ENCODE peak calls at places on chromosome 12, in eight cellular contexts. O, L, W, J, H, E, D and V are unnamed samples.

GRCh38 chr12:120439646-120440247 is 1.8 kb downstream of the COX6A1 start:
- DNase-seq in O (peak), L (peak), W (peak), J (peak), H (peak), E (no peak), D (no peak), V (no peak)

GRCh38 chr12:110689002-110689600 is at the start of gene HVCN1:
- DNase-seq in O (no peak), L (peak), W (peak), J (peak), H (no peak), E (peak), D (no peak), V (no peak)

GRCh38 chr12:15558915-15559528 is 230.2 kb downstream of the EPS8 start:
- DNase-seq in O (no peak), L (no peak), W (no peak), J (no peak), H (no peak), E (no peak), D (no peak), V (no peak)

GRCh38 chr12:104201238-104202001 is 14.2 kb upstream of the TXNRD1 start:
- DNase-seq in O (peak), L (peak), W (peak), J (peak), H (peak), E (no peak), D (no peak), V (no peak)

GRCh38 chr12:66014818-66015217 is 115.7 kb downstream of the LLPH start:
- DNase-seq in O (peak), L (no peak), W (no peak), J (no peak), H (no peak), E (no peak), D (no peak), V (no peak)

GRCh38 chr12:79251356-79251755 is 386.8 kb downstream of the SYT1 start:
- DNase-seq in O (no peak), L (no peak), W (no peak), J (no peak), H (no peak), E (no peak), D (no peak), V (no peak)

GRCh38 chr12:122844366-122844971 is 9.2 kb downstream of the HIP1R start:
- DNase-seq in O (no peak), L (no peak), W (no peak), J (no peak), H (no peak), E (no peak), D (no peak), V (no peak)

GRCh38 chr12:116551952-116552749 is 7.0 kb upstream of the MAP1LC3B2 start:
- DNase-seq in O (no peak), L (no peak), W (no peak), J (no peak), H (peak), E (peak), D (no peak), V (no peak)

GRCh38 chr12:53098354-53098981 is 1.0 kb downstream of the IGFBP6 start:
- DNase-seq in O (no peak), L (no peak), W (peak), J (peak), H (peak), E (peak), D (no peak), V (no peak)

GRCh38 chr12:31896514-31897039 is 62.6 kb upstream of the RESF1 start:
- DNase-seq in O (no peak), L (peak), W (peak), J (peak), H (no peak), E (no peak), D (no peak), V (no peak)

GRCh38 chr12:68899251-68899771 is 33.7 kb downstream of the CPM start:
- DNase-seq in O (peak), L (no peak), W (peak), J (peak), H (peak), E (no peak), D (no peak), V (no peak)

GRCh38 chr12:95802482-95803264 is 12.1 kb upstream of the NTN4 start:
- DNase-seq in O (peak), L (no peak), W (peak), J (no peak), H (peak), E (no peak), D (no peak), V (peak)

GRCh38 chr12:121767525-121768016 is 25.9 kb downstream of the RHOF start:
- DNase-seq in O (no peak), L (no peak), W (no peak), J (no peak), H (no peak), E (no peak), D (no peak), V (no peak)

GRCh38 chr12:130838284-130838950 is 633 bp downstream of the STX2 start:
- DNase-seq in O (peak), L (peak), W (peak), J (peak), H (no peak), E (no peak), D (no peak), V (no peak)

GRCh38 chr12:118055144-118055557 is 5.8 kb downstream of the WSB2 start:
- DNase-seq in O (peak), L (peak), W (peak), J (peak), H (no peak), E (no peak), D (no peak), V (no peak)

GRCh38 chr12:77847665-77848431 is 17.2 kb downstream of the NAV3 start:
- DNase-seq in O (no peak), L (no peak), W (no peak), J (no peak), H (peak), E (no peak), D (no peak), V (no peak)

GRCh38 chr12:46386877-46387629 is 14.5 kb upstream of the SLC38A2 start:
- DNase-seq in O (no peak), L (no peak), W (peak), J (no peak), H (no peak), E (no peak), D (no peak), V (no peak)

GRCh38 chr12:19053999-19054398 is 75.5 kb upstream of the PLEKHA5 start:
- DNase-seq in O (no peak), L (no peak), W (no peak), J (no peak), H (no peak), E (no peak), D (no peak), V (no peak)

GRCh38 chr12:2301531-2302461 is 249.0 kb downstream of the CACNA1C start:
- DNase-seq in O (no peak), L (no peak), W (no peak), J (no peak), H (no peak), E (no peak), D (no peak), V (no peak)
- TF ChIP-seq POLR2AphosphoS5 in O (no peak), L (no peak), W (no peak), J (no peak), H (no peak), E (no peak), D (no peak), V (no peak)

GRCh38 chr12:93378373-93379310 is 917 bp downstream of the NUDT4 start:
- DNase-seq in O (no peak), L (peak), W (peak), J (peak), H (no peak), E (peak), D (no peak), V (no peak)
- TF ChIP-seq POLR2A in O (no peak), L (peak), W (peak), J (no peak), H (no peak), E (no peak), D (no peak), V (peak)

GRCh38 chr12:112149596-112149995 is 24.2 kb downstream of the TRAFD1 start:
- DNase-seq in O (no peak), L (no peak), W (no peak), J (no peak), H (no peak), E (no peak), D (no peak), V (no peak)
- TF ChIP-seq POLR2AphosphoS5 in O (no peak), L (no peak), W (no peak), J (no peak), H (no peak), E (no peak), D (peak), V (no peak)

GRCh38 chr12:1593232-1594044 is 943 bp downstream of the FBXL14 start:
- DNase-seq in O (no peak), L (no peak), W (peak), J (peak), H (no peak), E (no peak), D (no peak), V (no peak)
- TF ChIP-seq POLR2A in O (no peak), L (no peak), W (peak), J (no peak), H (no peak), E (no peak), D (no peak), V (no peak)

GRCh38 chr12:105980048-105980447 is 158.7 kb downstream of the NUAK1 start:
- DNase-seq in O (no peak), L (no peak), W (no peak), J (no peak), H (no peak), E (no peak), D (no peak), V (no peak)

GRCh38 chr12:105975351-105975750 is 163.4 kb downstream of the NUAK1 start:
- DNase-seq in O (no peak), L (no peak), W (no peak), J (no peak), H (no peak), E (no peak), D (no peak), V (no peak)

GRCh38 chr12:105978686-105979085 is 160.1 kb downstream of the NUAK1 start:
- DNase-seq in O (no peak), L (no peak), W (no peak), J (no peak), H (no peak), E (no peak), D (no peak), V (no peak)

GRCh38 chr12:105978276-105978675 is 160.5 kb downstream of the NUAK1 start:
- DNase-seq in O (no peak), L (no peak), W (no peak), J (no peak), H (no peak), E (no peak), D (no peak), V (no peak)

DNA sequence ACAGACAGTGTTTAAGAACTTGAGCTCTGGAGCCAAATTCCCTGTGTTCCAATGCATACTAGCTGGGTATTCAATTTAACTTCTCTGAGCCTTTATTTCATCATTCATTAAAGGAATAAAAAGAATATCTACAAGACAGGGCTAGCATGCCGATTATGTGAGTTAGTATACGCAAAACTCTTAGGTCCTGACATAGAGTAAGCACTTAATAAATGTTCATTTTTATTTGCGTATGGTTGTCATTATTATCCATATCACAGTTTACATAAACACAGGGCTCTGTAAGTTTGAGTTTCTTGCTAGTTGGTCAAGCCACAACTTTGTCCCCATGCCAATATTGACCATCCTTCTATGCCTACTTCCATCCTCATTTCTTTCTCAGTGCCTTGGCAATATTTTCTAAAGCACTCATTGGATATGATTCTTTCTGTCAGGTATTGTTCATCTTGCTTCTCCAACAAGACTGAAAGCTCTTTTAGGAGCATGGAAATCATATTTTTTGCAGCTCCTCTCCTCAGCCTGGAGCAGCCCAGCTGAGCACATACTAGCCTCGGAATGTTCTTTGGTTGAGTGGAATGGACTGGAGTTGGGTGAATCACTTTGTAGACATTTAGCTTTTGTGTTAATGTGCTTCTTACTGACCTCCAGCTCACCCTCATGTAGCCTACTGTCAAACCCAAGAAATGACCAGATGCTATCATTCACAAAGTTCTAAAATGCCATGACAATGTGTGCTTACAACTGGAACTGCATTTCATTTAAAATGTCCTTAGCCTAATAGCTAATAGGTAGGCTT is 161.3 kb downstream of the NUAK1 start:
- DNase-seq in O (no peak), L (no peak), W (no peak), J (no peak), H (no peak), E (no peak), D (no peak), V (no peak)
- TF ChIP-seq POLR2AphosphoS5 in O (no peak), L (no peak), W (no peak), J (no peak), H (no peak), E (no peak), D (no peak), V (no peak)

DNA sequence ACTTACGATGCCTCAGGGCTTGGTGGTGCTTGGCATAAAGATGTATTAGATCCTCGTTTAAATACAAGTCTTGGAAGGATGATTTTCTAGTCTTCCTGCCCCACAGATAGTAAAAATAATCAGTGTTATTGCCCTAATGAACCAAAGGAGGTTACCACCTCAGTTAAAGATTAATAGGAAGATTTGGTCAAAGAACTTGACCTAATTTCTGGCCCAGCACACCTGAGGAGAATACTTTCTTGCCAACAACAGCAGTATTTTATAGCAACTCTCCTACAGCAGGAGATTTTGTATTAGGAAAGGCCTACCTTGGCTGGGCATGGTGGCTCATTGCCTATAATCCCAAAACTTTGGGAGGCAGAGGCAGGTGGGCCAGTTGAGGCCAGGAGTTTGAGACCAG is 31.6 kb downstream of the CSRP2 start:
- DNase-seq in O (no peak), L (no peak), W (no peak), J (no peak), H (no peak), E (no peak), D (no peak), V (no peak)
- TF ChIP-seq POLR2A in O (no peak), L (no peak), W (no peak), J (no peak), H (no peak), E (no peak), D (no peak), V (no peak)

GRCh38 chr12:9792961-9793617 is 32.4 kb upstream of the CD69 start:
- DNase-seq in O (no peak), L (no peak), W (no peak), J (no peak), H (no peak), E (no peak), D (no peak), V (no peak)
- TF ChIP-seq POLR2AphosphoS5 in O (no peak), L (no peak), W (no peak), J (no peak), H (no peak), E (no peak), D (no peak), V (no peak)

GRCh38 chr12:57693659-57694458 is at the start of gene OS9:
- DNase-seq in O (peak), L (peak), W (peak), J (peak), H (peak), E (peak), D (peak), V (peak)
- TF ChIP-seq POLR2A in O (peak), L (peak), W (peak), J (no peak), H (peak), E (peak), D (no peak), V (peak)

GRCh38 chr12:63294327-63294632 is 143.3 kb upstream of the AVPR1A start:
- DNase-seq in O (peak), L (no peak), W (no peak), J (no peak), H (peak), E (no peak), D (no peak), V (no peak)
- TF ChIP-seq POLR2AphosphoS5 in O (no peak), L (no peak), W (no peak), J (no peak), H (no peak), E (no peak), D (no peak), V (no peak)

DNA sequence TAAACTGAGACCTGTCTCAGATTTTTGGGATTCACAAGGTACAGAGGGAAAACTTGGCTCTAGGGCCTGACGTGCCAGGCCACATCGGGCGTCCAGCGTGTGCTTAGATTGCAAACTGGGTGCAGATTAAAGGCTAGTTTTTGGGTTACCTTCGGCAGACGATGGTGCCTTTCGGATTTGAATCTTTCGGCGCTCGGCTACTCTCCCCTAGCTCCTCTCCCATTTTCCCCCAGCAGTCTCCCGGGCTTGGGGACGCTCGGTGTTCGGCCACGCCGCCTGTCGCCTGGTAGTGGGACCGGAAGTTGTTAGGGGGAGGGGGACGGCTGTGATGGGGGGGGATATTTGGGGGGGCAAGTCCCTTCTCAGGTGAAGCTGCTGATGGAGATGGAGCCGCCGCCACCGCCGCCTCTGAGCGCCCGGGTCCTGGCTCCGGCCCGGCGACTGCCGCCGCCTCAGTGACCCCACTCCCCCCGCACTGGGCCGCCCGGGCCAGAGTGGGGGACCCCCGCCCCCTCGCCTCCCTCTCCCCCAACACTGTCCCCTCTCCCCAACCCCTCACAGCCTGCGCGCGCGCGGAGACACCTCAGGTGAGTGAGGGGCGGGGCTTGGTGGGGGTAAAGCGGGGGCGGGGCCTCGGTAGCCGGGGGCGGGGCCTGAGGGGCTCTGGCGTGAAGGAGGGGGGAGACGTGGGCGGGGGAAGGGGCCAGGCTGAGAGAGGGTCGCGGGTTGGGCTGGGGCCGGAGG is 10.2 kb downstream of the SUOX start:
- DNase-seq in O (peak), L (peak), W (peak), J (peak), H (peak), E (peak), D (no peak), V (peak)
- TF ChIP-seq POLR2A in O (no peak), L (no peak), W (no peak), J (no peak), H (no peak), E (no peak), D (no peak), V (no peak)